ENCODE peak calls at places on chromosomes 16 and 17, in ten cellular contexts. One of them, this sample, is unnamed.

GRCh38 chr17:28551421-28552186 is 820 bp downstream of the UNC119 start:
- DNase-seq in AG10803: peak
- DNase-seq in PC-9: no peak
- DNase-seq in dorsolateral prefrontal cortex: no peak
- DNase-seq in fibroblast of pulmonary artery: peak
- DNase-seq in NB4: no peak
- DNase-seq in progenitor cell of endocrine pancreas: no peak
- DNase-seq in heart right ventricle: no peak
- DNase-seq in cardiac fibroblast: no peak
- DNase-seq in foreskin fibroblast: peak
- DNase-seq in this sample: no peak

GRCh38 chr17:78524870-78525510 is 52.2 kb downstream of the DNAH17 start:
- DNase-seq in PC-9: no peak
- DNase-seq in heart right ventricle: no peak
- DNase-seq in cardiac fibroblast: no peak
- DNase-seq in NB4: no peak
- DNase-seq in fibroblast of pulmonary artery: no peak
- DNase-seq in progenitor cell of endocrine pancreas: no peak
- DNase-seq in AG10803: no peak
- DNase-seq in dorsolateral prefrontal cortex: no peak
- DNase-seq in foreskin fibroblast: no peak
- DNase-seq in this sample: no peak

GRCh38 chr17:42518046-42518754 is 17.8 kb upstream of the NAGLU start:
- DNase-seq in progenitor cell of endocrine pancreas: no peak
- DNase-seq in PC-9: peak
- DNase-seq in NB4: peak
- DNase-seq in fibroblast of pulmonary artery: peak
- DNase-seq in dorsolateral prefrontal cortex: no peak
- DNase-seq in cardiac fibroblast: peak
- DNase-seq in AG10803: peak
- DNase-seq in heart right ventricle: peak
- DNase-seq in foreskin fibroblast: peak
- DNase-seq in this sample: no peak

GRCh38 chr16:81283044-81283443 is 31.7 kb upstream of the GAN start:
- DNase-seq in heart right ventricle: no peak
- DNase-seq in NB4: no peak
- DNase-seq in dorsolateral prefrontal cortex: no peak
- DNase-seq in progenitor cell of endocrine pancreas: no peak
- DNase-seq in cardiac fibroblast: no peak
- DNase-seq in PC-9: no peak
- DNase-seq in foreskin fibroblast: no peak
- DNase-seq in fibroblast of pulmonary artery: no peak
- DNase-seq in AG10803: no peak
- DNase-seq in this sample: no peak

GRCh38 chr16:25586826-25587225 is 104.9 kb upstream of the HS3ST4 start:
- DNase-seq in AG10803: no peak
- DNase-seq in foreskin fibroblast: no peak
- DNase-seq in dorsolateral prefrontal cortex: no peak
- DNase-seq in NB4: no peak
- DNase-seq in cardiac fibroblast: no peak
- DNase-seq in progenitor cell of endocrine pancreas: no peak
- DNase-seq in heart right ventricle: no peak
- DNase-seq in fibroblast of pulmonary artery: no peak
- DNase-seq in PC-9: no peak
- DNase-seq in this sample: no peak

GRCh38 chr16:85573696-85574641 is 39.2 kb upstream of the GSE1 start:
- DNase-seq in foreskin fibroblast: no peak
- DNase-seq in dorsolateral prefrontal cortex: no peak
- DNase-seq in heart right ventricle: peak
- DNase-seq in fibroblast of pulmonary artery: peak
- DNase-seq in NB4: no peak
- DNase-seq in cardiac fibroblast: peak
- DNase-seq in progenitor cell of endocrine pancreas: no peak
- DNase-seq in PC-9: no peak
- DNase-seq in AG10803: peak
- DNase-seq in this sample: no peak

GRCh38 chr17:5120036-5120435 is 4.2 kb downstream of the USP6 start:
- DNase-seq in AG10803: no peak
- DNase-seq in foreskin fibroblast: no peak
- DNase-seq in dorsolateral prefrontal cortex: no peak
- DNase-seq in heart right ventricle: no peak
- DNase-seq in PC-9: no peak
- DNase-seq in progenitor cell of endocrine pancreas: no peak
- DNase-seq in fibroblast of pulmonary artery: no peak
- DNase-seq in cardiac fibroblast: no peak
- DNase-seq in NB4: no peak
- DNase-seq in this sample: no peak

GRCh38 chr17:1143573-1143972 is 36.2 kb downstream of the ABR start:
- DNase-seq in cardiac fibroblast: no peak
- DNase-seq in heart right ventricle: no peak
- DNase-seq in progenitor cell of endocrine pancreas: no peak
- DNase-seq in AG10803: no peak
- DNase-seq in fibroblast of pulmonary artery: peak
- DNase-seq in NB4: no peak
- DNase-seq in foreskin fibroblast: no peak
- DNase-seq in PC-9: no peak
- DNase-seq in dorsolateral prefrontal cortex: peak
- DNase-seq in this sample: no peak

GRCh38 chr16:57475711-57476339 is 10.5 kb downstream of the DOK4 start:
- DNase-seq in PC-9: no peak
- DNase-seq in cardiac fibroblast: peak
- DNase-seq in foreskin fibroblast: no peak
- DNase-seq in AG10803: no peak
- DNase-seq in fibroblast of pulmonary artery: peak
- DNase-seq in progenitor cell of endocrine pancreas: peak
- DNase-seq in NB4: peak
- DNase-seq in heart right ventricle: no peak
- DNase-seq in dorsolateral prefrontal cortex: no peak
- DNase-seq in this sample: peak

GRCh38 chr16:67283039-67283825 is 3.9 kb downstream of the PLEKHG4 start:
- DNase-seq in foreskin fibroblast: no peak
- DNase-seq in NB4: peak
- DNase-seq in PC-9: no peak
- DNase-seq in cardiac fibroblast: peak
- DNase-seq in AG10803: peak
- DNase-seq in heart right ventricle: no peak
- DNase-seq in dorsolateral prefrontal cortex: no peak
- DNase-seq in fibroblast of pulmonary artery: peak
- DNase-seq in progenitor cell of endocrine pancreas: no peak
- DNase-seq in this sample: no peak

GRCh38 chr16:50610331-50611262 is 62.4 kb downstream of the NKD1 start:
- DNase-seq in fibroblast of pulmonary artery: no peak
- DNase-seq in NB4: no peak
- DNase-seq in progenitor cell of endocrine pancreas: no peak
- DNase-seq in dorsolateral prefrontal cortex: no peak
- DNase-seq in heart right ventricle: no peak
- DNase-seq in foreskin fibroblast: no peak
- DNase-seq in cardiac fibroblast: no peak
- DNase-seq in AG10803: no peak
- DNase-seq in PC-9: no peak
- DNase-seq in this sample: no peak

GRCh38 chr16:89616576-89617437 is 3.4 kb downstream of the DPEP1 start:
- DNase-seq in progenitor cell of endocrine pancreas: no peak
- DNase-seq in AG10803: no peak
- DNase-seq in fibroblast of pulmonary artery: no peak
- DNase-seq in heart right ventricle: no peak
- DNase-seq in dorsolateral prefrontal cortex: no peak
- DNase-seq in NB4: no peak
- DNase-seq in cardiac fibroblast: no peak
- DNase-seq in PC-9: no peak
- DNase-seq in foreskin fibroblast: no peak
- DNase-seq in this sample: no peak

GRCh38 chr16:89613101-89613953 is at the start of gene DPEP1:
- DNase-seq in PC-9: no peak
- DNase-seq in progenitor cell of endocrine pancreas: no peak
- DNase-seq in NB4: peak
- DNase-seq in AG10803: no peak
- DNase-seq in cardiac fibroblast: no peak
- DNase-seq in dorsolateral prefrontal cortex: no peak
- DNase-seq in foreskin fibroblast: peak
- DNase-seq in fibroblast of pulmonary artery: no peak
- DNase-seq in heart right ventricle: no peak
- DNase-seq in this sample: no peak

GRCh38 chr16:89613954-89614459 is 565 bp downstream of the DPEP1 start:
- DNase-seq in AG10803: no peak
- DNase-seq in dorsolateral prefrontal cortex: no peak
- DNase-seq in fibroblast of pulmonary artery: no peak
- DNase-seq in foreskin fibroblast: no peak
- DNase-seq in PC-9: no peak
- DNase-seq in progenitor cell of endocrine pancreas: no peak
- DNase-seq in heart right ventricle: no peak
- DNase-seq in NB4: no peak
- DNase-seq in cardiac fibroblast: no peak
- DNase-seq in this sample: no peak

GRCh38 chr16:89615176-89615575 is 1.7 kb downstream of the DPEP1 start:
- DNase-seq in cardiac fibroblast: no peak
- DNase-seq in PC-9: no peak
- DNase-seq in dorsolateral prefrontal cortex: no peak
- DNase-seq in fibroblast of pulmonary artery: no peak
- DNase-seq in foreskin fibroblast: no peak
- DNase-seq in NB4: no peak
- DNase-seq in AG10803: no peak
- DNase-seq in progenitor cell of endocrine pancreas: no peak
- DNase-seq in heart right ventricle: no peak
- DNase-seq in this sample: no peak

GRCh38 chr16:89615596-89616090 is 2.2 kb downstream of the DPEP1 start:
- DNase-seq in foreskin fibroblast: no peak
- DNase-seq in NB4: no peak
- DNase-seq in cardiac fibroblast: no peak
- DNase-seq in dorsolateral prefrontal cortex: no peak
- DNase-seq in progenitor cell of endocrine pancreas: peak
- DNase-seq in PC-9: peak
- DNase-seq in AG10803: no peak
- DNase-seq in heart right ventricle: peak
- DNase-seq in fibroblast of pulmonary artery: no peak
- DNase-seq in this sample: peak
- TF ChIP-seq CTCF in foreskin fibroblast: peak
- TF ChIP-seq CTCF in NB4: peak
- TF ChIP-seq CTCF in cardiac fibroblast: peak
- TF ChIP-seq CTCF in dorsolateral prefrontal cortex: peak
- TF ChIP-seq CTCF in progenitor cell of endocrine pancreas: peak
- TF ChIP-seq CTCF in PC-9: peak
- TF ChIP-seq CTCF in AG10803: peak
- TF ChIP-seq CTCF in heart right ventricle: peak
- TF ChIP-seq CTCF in fibroblast of pulmonary artery: peak
- TF ChIP-seq CTCF in this sample: no peak

GRCh38 chr16:53404959-53405358 is 29.3 kb upstream of the RBL2 start:
- DNase-seq in NB4: peak
- DNase-seq in foreskin fibroblast: no peak
- DNase-seq in dorsolateral prefrontal cortex: no peak
- DNase-seq in heart right ventricle: no peak
- DNase-seq in fibroblast of pulmonary artery: peak
- DNase-seq in cardiac fibroblast: peak
- DNase-seq in PC-9: no peak
- DNase-seq in progenitor cell of endocrine pancreas: no peak
- DNase-seq in AG10803: no peak
- DNase-seq in this sample: no peak
- TF ChIP-seq CTCF in NB4: no peak
- TF ChIP-seq CTCF in foreskin fibroblast: no peak
- TF ChIP-seq CTCF in dorsolateral prefrontal cortex: no peak
- TF ChIP-seq CTCF in heart right ventricle: no peak
- TF ChIP-seq CTCF in fibroblast of pulmonary artery: no peak
- TF ChIP-seq CTCF in cardiac fibroblast: peak
- TF ChIP-seq CTCF in PC-9: peak
- TF ChIP-seq CTCF in progenitor cell of endocrine pancreas: no peak
- TF ChIP-seq CTCF in AG10803: peak
- TF ChIP-seq CTCF in this sample: no peak

GRCh38 chr16:14511798-14512131 is 118.3 kb downstream of the PARN start:
- DNase-seq in PC-9: no peak
- DNase-seq in cardiac fibroblast: peak
- DNase-seq in dorsolateral prefrontal cortex: no peak
- DNase-seq in fibroblast of pulmonary artery: no peak
- DNase-seq in foreskin fibroblast: no peak
- DNase-seq in AG10803: no peak
- DNase-seq in heart right ventricle: no peak
- DNase-seq in progenitor cell of endocrine pancreas: no peak
- DNase-seq in NB4: no peak
- DNase-seq in this sample: no peak

GRCh38 chr16:14510939-14511797 is 118.9 kb downstream of the PARN start:
- DNase-seq in NB4: no peak
- DNase-seq in dorsolateral prefrontal cortex: no peak
- DNase-seq in foreskin fibroblast: no peak
- DNase-seq in progenitor cell of endocrine pancreas: no peak
- DNase-seq in cardiac fibroblast: peak
- DNase-seq in AG10803: peak
- DNase-seq in PC-9: no peak
- DNase-seq in fibroblast of pulmonary artery: peak
- DNase-seq in heart right ventricle: no peak
- DNase-seq in this sample: no peak

GRCh38 chr16:14510581-14510938 is 119.5 kb downstream of the PARN start:
- DNase-seq in progenitor cell of endocrine pancreas: no peak
- DNase-seq in cardiac fibroblast: no peak
- DNase-seq in PC-9: no peak
- DNase-seq in dorsolateral prefrontal cortex: no peak
- DNase-seq in heart right ventricle: no peak
- DNase-seq in NB4: no peak
- DNase-seq in fibroblast of pulmonary artery: no peak
- DNase-seq in AG10803: no peak
- DNase-seq in foreskin fibroblast: no peak
- DNase-seq in this sample: no peak

GRCh38 chr16:14509675-14510132 is 120.4 kb downstream of the PARN start:
- DNase-seq in fibroblast of pulmonary artery: peak
- DNase-seq in NB4: no peak
- DNase-seq in AG10803: peak
- DNase-seq in dorsolateral prefrontal cortex: no peak
- DNase-seq in cardiac fibroblast: peak
- DNase-seq in PC-9: no peak
- DNase-seq in heart right ventricle: no peak
- DNase-seq in foreskin fibroblast: no peak
- DNase-seq in progenitor cell of endocrine pancreas: no peak
- DNase-seq in this sample: no peak

DNA sequence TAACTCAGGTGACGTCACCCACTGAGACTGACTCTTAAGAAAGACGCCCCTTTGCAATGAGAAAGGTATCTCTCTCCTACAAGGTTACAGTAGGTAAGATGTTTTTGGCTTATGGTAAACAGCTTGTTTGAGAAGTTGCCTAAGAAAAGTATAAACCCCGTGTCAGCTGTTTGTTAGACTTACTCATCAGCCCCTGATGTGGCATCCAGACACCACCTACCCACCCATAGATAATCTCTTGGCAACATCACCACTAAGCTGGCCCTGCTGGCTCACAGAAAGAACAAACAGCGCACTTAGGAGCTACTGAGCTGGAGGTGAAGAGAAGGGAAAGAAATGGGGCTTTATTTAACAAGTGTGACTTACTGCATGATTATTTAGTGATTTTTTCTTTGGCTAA is 121.0 kb downstream of the PARN start:
- DNase-seq in PC-9: peak
- DNase-seq in fibroblast of pulmonary artery: peak
- DNase-seq in foreskin fibroblast: no peak
- DNase-seq in AG10803: no peak
- DNase-seq in dorsolateral prefrontal cortex: no peak
- DNase-seq in heart right ventricle: no peak
- DNase-seq in cardiac fibroblast: peak
- DNase-seq in NB4: no peak
- DNase-seq in progenitor cell of endocrine pancreas: no peak
- DNase-seq in this sample: no peak
- TF ChIP-seq CTCF in PC-9: no peak
- TF ChIP-seq CTCF in fibroblast of pulmonary artery: no peak
- TF ChIP-seq CTCF in foreskin fibroblast: no peak
- TF ChIP-seq CTCF in AG10803: no peak
- TF ChIP-seq CTCF in dorsolateral prefrontal cortex: no peak
- TF ChIP-seq CTCF in heart right ventricle: no peak
- TF ChIP-seq CTCF in cardiac fibroblast: no peak
- TF ChIP-seq CTCF in NB4: no peak
- TF ChIP-seq CTCF in progenitor cell of endocrine pancreas: no peak
- TF ChIP-seq CTCF in this sample: no peak

GRCh38 chr16:88593489-88593888 is 23.3 kb downstream of the ZC3H18 start:
- DNase-seq in PC-9: no peak
- DNase-seq in foreskin fibroblast: no peak
- DNase-seq in dorsolateral prefrontal cortex: peak
- DNase-seq in heart right ventricle: peak
- DNase-seq in progenitor cell of endocrine pancreas: no peak
- DNase-seq in fibroblast of pulmonary artery: no peak
- DNase-seq in cardiac fibroblast: no peak
- DNase-seq in NB4: no peak
- DNase-seq in AG10803: no peak
- DNase-seq in this sample: no peak
- TF ChIP-seq CTCF in PC-9: no peak
- TF ChIP-seq CTCF in foreskin fibroblast: no peak
- TF ChIP-seq CTCF in dorsolateral prefrontal cortex: peak
- TF ChIP-seq CTCF in heart right ventricle: no peak
- TF ChIP-seq CTCF in progenitor cell of endocrine pancreas: no peak
- TF ChIP-seq CTCF in fibroblast of pulmonary artery: no peak
- TF ChIP-seq CTCF in cardiac fibroblast: no peak
- TF ChIP-seq CTCF in NB4: no peak
- TF ChIP-seq CTCF in AG10803: no peak
- TF ChIP-seq CTCF in this sample: no peak